ENCODE peak calls at places on chromosomes 4 and X, in five cellular contexts. J is HCT116, V is neuronal stem cell, O is GM12878, P is astrocyte. Y is an unnamed sample.

GRCh38 chr4:41436365-41437263 is 101.3 kb upstream of the LIMCH1 start:
- DNase-seq in J (no peak), V (no peak), O (no peak), P (no peak), Y (no peak)

GRCh38 chr4:95541094-95541493 is 7.7 kb downstream of the UNC5C start:
- DNase-seq in J (no peak), V (no peak), O (no peak), P (no peak), Y (no peak)

GRCh38 chr4:94011190-94011589 is 182.6 kb downstream of the ATOH1 start:
- DNase-seq in J (no peak), V (no peak), O (no peak), P (no peak), Y (no peak)

GRCh38 chr4:22233257-22233656 is 282.6 kb downstream of the ADGRA3 start:
- DNase-seq in J (no peak), V (no peak), O (no peak), P (no peak), Y (no peak)

GRCh38 chr4:47235721-47236120 is 204.4 kb downstream of the GABRB1 start:
- DNase-seq in J (no peak), V (no peak), O (no peak), P (no peak), Y (no peak)

GRCh38 chr4:40316333-40316781 is 18.8 kb upstream of the CHRNA9 start:
- DNase-seq in J (no peak), V (no peak), O (peak), P (peak), Y (peak)

GRCh38 chr4:80182237-80182866 is 15.0 kb upstream of the PRDM8 start:
- DNase-seq in J (no peak), V (no peak), O (no peak), P (no peak), Y (peak)

GRCh38 chrX:19686876-19687275 is 171.6 kb upstream of the MAP3K15 start:
- DNase-seq in J (no peak), V (no peak), O (no peak), P (no peak), Y (no peak)

GRCh38 chr4:71568131-71568530 is 215.7 kb downstream of the GC start:
- DNase-seq in J (no peak), V (no peak), O (no peak), P (no peak), Y (no peak)

GRCh38 chrX:55907968-55908607 is 190.5 kb downstream of the RRAGB start:
- DNase-seq in J (peak), V (peak), O (no peak), P (no peak), Y (peak)

GRCh38 chrX:154714925-154715324 is 36.0 kb downstream of the GAB3 start:
- DNase-seq in J (peak), V (peak), O (no peak), P (no peak), Y (peak)

GRCh38 chr4:114601304-114602052 is 2.9 kb downstream of the UGT8 start:
- DNase-seq in J (no peak), V (no peak), O (peak), P (no peak), Y (no peak)

GRCh38 chrX:16671005-16671404 is 21.0 kb downstream of the S100G start:
- DNase-seq in J (peak), V (no peak), O (no peak), P (peak), Y (peak)

GRCh38 chr4:158835456-158836369 is 66.9 kb downstream of the FNIP2 start:
- DNase-seq in J (no peak), V (no peak), O (no peak), P (no peak), Y (no peak)

GRCh38 chr4:1578301-1578781 is 105.8 kb downstream of the FAM53A start:
- DNase-seq in J (no peak), V (peak), O (no peak), P (no peak), Y (peak)

GRCh38 chrX:15943393-15943792 is 88.8 kb upstream of the AP1S2 start:
- DNase-seq in J (no peak), V (no peak), O (no peak), P (no peak), Y (no peak)

GRCh38 chrX:142076633-142077032 is 128.5 kb downstream of the MAGEC2 start:
- DNase-seq in J (no peak), V (no peak), O (no peak), P (no peak), Y (no peak)

GRCh38 chr4:2798399-2799301 is 5.8 kb downstream of the SH3BP2 start:
- DNase-seq in J (no peak), V (no peak), O (no peak), P (no peak), Y (peak)

GRCh38 chr4:76198411-76199237 is 15.0 kb downstream of the SCARB2 start:
- DNase-seq in J (no peak), V (no peak), O (peak), P (peak), Y (no peak)

GRCh38 chr4:170988446-170988845 is 824.8 kb upstream of the GALNTL6 start:
- DNase-seq in J (no peak), V (no peak), O (no peak), P (no peak), Y (no peak)

GRCh38 chr4:152398060-152398459 is 137.8 kb downstream of the FBXW7 start:
- DNase-seq in J (no peak), V (no peak), O (no peak), P (no peak), Y (no peak)

GRCh38 chrX:82711432-82711831 is 796.7 kb upstream of the POU3F4 start:
- DNase-seq in J (no peak), V (peak), O (no peak), P (no peak), Y (no peak)

GRCh38 chrX:79161655-79162054 is 17.2 kb downstream of the GPR174 start:
- DNase-seq in J (no peak), V (no peak), O (peak), P (no peak), Y (no peak)

GRCh38 chr4:182736207-182736606 is 181.0 kb downstream of the DCTD start:
- DNase-seq in J (no peak), V (no peak), O (no peak), P (no peak), Y (no peak)

GRCh38 chr4:78439328-78439727 is 112.2 kb upstream of the ANXA3 start:
- DNase-seq in J (no peak), V (no peak), O (no peak), P (peak), Y (no peak)

GRCh38 chrX:153868576-153869472 is 17.1 kb downstream of the L1CAM start:
- DNase-seq in J (no peak), V (no peak), O (no peak), P (no peak), Y (peak)

GRCh38 chrX:97504435-97504834 is 620.7 kb downstream of the RPA4 start:
- DNase-seq in J (no peak), V (no peak), O (no peak), P (no peak), Y (no peak)

GRCh38 chrX:22399793-22400192 is 127.1 kb downstream of the CBLL2 start:
- DNase-seq in J (peak), V (no peak), O (no peak), P (peak), Y (no peak)

GRCh38 chr4:4329496-4329895 is 39.4 kb downstream of the ZBTB49 start:
- DNase-seq in J (no peak), V (no peak), O (no peak), P (no peak), Y (no peak)

GRCh38 chr4:73729534-73730165 is 10.7 kb upstream of the CXCL8 start:
- DNase-seq in J (peak), V (peak), O (no peak), P (peak), Y (peak)

GRCh38 chr4:185782523-185782922 is 29.5 kb downstream of the SORBS2 start:
- DNase-seq in J (no peak), V (no peak), O (no peak), P (peak), Y (no peak)

GRCh38 chrX:48800574-48801280 is 1.1 kb upstream of the HDAC6 start:
- DNase-seq in J (no peak), V (no peak), O (no peak), P (no peak), Y (no peak)

DNA sequence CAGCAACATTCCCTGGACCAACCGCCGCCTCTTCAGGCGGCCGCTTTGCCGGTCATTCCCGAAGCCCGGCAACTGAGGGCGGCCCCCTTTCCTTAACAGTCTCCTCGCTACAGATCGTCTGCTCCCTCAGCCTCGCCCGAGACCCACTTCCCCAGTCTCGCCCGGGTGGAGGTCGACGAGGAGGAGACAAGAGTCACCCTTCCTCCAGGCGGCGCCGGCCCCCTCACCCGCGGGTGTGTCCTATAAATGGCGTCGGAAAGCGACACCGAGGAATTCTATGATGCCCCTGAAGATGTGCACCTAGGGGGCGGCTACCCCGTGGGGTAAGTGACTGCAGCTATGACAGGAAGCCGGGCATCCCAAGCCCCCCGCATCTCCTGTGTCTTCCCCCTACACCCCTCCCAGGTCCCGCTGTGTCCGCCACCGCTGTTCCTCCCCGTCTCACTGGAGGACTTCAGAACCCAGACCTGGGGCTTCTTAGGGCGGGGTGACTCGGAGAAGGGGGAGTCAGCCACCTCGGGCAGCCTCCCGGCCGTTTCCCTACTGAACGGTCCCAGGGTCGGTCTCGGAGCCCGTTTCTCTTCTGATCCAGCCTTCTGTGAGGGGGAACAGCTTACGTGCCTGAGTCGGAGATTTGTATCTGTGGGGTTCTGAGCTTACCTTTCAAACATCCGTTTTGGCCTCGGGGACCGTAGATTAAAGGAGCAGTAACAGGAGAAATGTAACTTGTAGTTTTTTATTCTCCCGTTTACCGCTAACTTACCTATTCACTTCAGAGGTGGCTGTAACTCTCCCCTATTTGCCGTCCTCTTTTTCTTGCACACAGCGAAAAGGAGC is 570 bp downstream of the WDR44 start:
- DNase-seq in J (no peak), V (peak), O (no peak), P (no peak), Y (no peak)
- H3K4me2 ChIP-seq in J (peak), V (peak), O (no peak), P (peak), Y (peak)

GRCh38 chrX:152814048-152814447 is 16.5 kb downstream of the CETN2 start:
- DNase-seq in J (no peak), V (no peak), O (no peak), P (no peak), Y (no peak)

GRCh38 chrX:152806035-152806434 is 24.5 kb downstream of the CETN2 start:
- DNase-seq in J (no peak), V (no peak), O (no peak), P (no peak), Y (no peak)

GRCh38 chrX:152813211-152813610 is 17.3 kb downstream of the CETN2 start:
- DNase-seq in J (no peak), V (no peak), O (no peak), P (no peak), Y (no peak)

DNA sequence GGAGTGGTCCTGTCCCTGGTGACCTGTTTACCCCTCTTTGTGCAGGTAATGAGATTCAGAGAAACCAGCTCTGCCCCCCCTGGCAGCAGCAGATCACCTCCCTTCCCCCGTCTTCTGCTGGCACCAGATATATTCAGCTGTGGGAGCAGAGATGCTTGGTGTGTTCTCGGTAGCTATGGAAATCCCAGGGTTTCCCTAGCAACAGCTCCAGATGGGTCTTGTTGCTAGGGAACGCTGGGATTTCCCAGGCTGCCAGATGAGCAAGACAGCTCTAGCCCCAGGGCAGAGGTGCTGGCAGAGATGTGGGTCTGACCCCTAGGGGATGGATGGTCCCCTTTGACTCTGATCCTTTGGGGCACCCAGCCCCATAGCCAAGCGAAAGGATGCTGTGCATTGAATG is 20.2 kb downstream of the CETN2 start:
- DNase-seq in J (no peak), V (no peak), O (no peak), P (no peak), Y (no peak)
- H3K4me2 ChIP-seq in J (no peak), V (no peak), O (no peak), P (no peak), Y (no peak)

GRCh38 chr4:23876418-23877089 is 13.3 kb downstream of the PPARGC1A start:
- DNase-seq in J (no peak), V (no peak), O (no peak), P (no peak), Y (no peak)
- H3K4me2 ChIP-seq in J (no peak), V (no peak), O (no peak), P (no peak), Y (no peak)

GRCh38 chrX:126723881-126724280 is 95.6 kb upstream of the PRR32 start:
- DNase-seq in J (no peak), V (no peak), O (no peak), P (no peak), Y (no peak)
- H3K4me2 ChIP-seq in J (no peak), V (no peak), O (no peak), P (no peak), Y (no peak)

Y was measured in osteoblast.